ENCODE peak calls at places on chromosomes 7 and 10, in nine cellular contexts. O is NCI-H460; F is activated naive CD8-positive, alpha-beta T cell treated with anti-CD3 and anti-CD28 coated beads, Interleukin-2, amount 50 U/mL, for 24 hours; Q is T-helper 2 cell; C is amniotic stem cell; J is AG04450; E is GM23248; G is adipocyte; Y is body of pancreas. A is an unnamed sample.

GRCh38 chr7:73734619-73735525 is 3.7 kb downstream of the ABHD11 start:
- DNase-seq in O (peak; percentile 95), F (peak; percentile 82), Q (peak; percentile 71), C (peak; percentile 23), J (no peak), E (peak; percentile 88), G (peak; percentile 90), Y (peak; percentile 95), A (peak; percentile 77)

GRCh38 chr7:81447351-81447952 is 322.4 kb downstream of the HGF start:
- DNase-seq in O (peak; percentile 52), F (no peak), Q (no peak), C (peak; percentile 6), J (peak; percentile 15), E (peak; percentile 71), G (peak; percentile 80), Y (peak; percentile 11), A (no peak)

GRCh38 chr7:39271386-39271785 is 293.7 kb downstream of the POU6F2 start:
- DNase-seq in O (no peak), F (no peak), Q (no peak), C (no peak), J (no peak), E (peak; percentile 29), G (peak; percentile 15), Y (peak; percentile 70), A (no peak)

GRCh38 chr10:5491477-5491876 is 7.9 kb downstream of the CALML5 start:
- DNase-seq in O (no peak), F (no peak), Q (no peak), C (no peak), J (no peak), E (no peak), G (no peak), Y (peak; percentile 11), A (no peak)

GRCh38 chr10:132482090-132482489 is 55.5 kb upstream of the INPP5A start:
- DNase-seq in O (peak; percentile 82), F (no peak), Q (no peak), C (peak; percentile 35), J (peak; percentile 85), E (peak; percentile 85), G (peak; percentile 82), Y (peak; percentile 37), A (peak; percentile 22)

GRCh38 chr10:5945203-5945534 is 32.2 kb downstream of the IL15RA start:
- DNase-seq in O (no peak), F (no peak), Q (no peak), C (no peak), J (no peak), E (no peak), G (no peak), Y (no peak), A (no peak)

GRCh38 chr7:40827217-40828085 is 692.6 kb downstream of the SUGCT start:
- DNase-seq in O (no peak), F (no peak), Q (no peak), C (no peak), J (no peak), E (peak; percentile 58), G (peak; percentile 83), Y (no peak), A (no peak)

GRCh38 chr7:120344276-120344675 is 71.3 kb downstream of the KCND2 start:
- DNase-seq in O (no peak), F (no peak), Q (no peak), C (no peak), J (no peak), E (peak; percentile 2), G (no peak), Y (no peak), A (no peak)

GRCh38 chr10:116664631-116665030 is 43.9 kb downstream of the PNLIPRP2 start:
- DNase-seq in O (no peak), F (no peak), Q (no peak), C (no peak), J (no peak), E (no peak), G (no peak), Y (peak; percentile 51), A (no peak)

GRCh38 chr7:87234949-87235348 is 15.4 kb upstream of the TMEM243 start:
- DNase-seq in O (no peak), F (no peak), Q (no peak), C (no peak), J (no peak), E (peak; percentile 56), G (peak; percentile 47), Y (no peak), A (no peak)

A was measured in T1000.